ENCODE peak calls at places on chromosome 12, in nine cellular contexts. U is Calu3; I is smooth muscle cell of the brain vasculature; Q is left ventricle myocardium inferior; G is caudate nucleus; M is germinal center; A is stimulated activated CD4-positive, alpha-beta T cell treated with anti-CD3 and anti-CD28 coated beads, Interleukin-15, amount 100 ng/mL, for 1 hour; Z is stimulated activated CD8-positive, alpha-beta memory T cell treated with anti-CD3 and anti-CD28 coated beads, Interleukin-2, amount 100 ng/mL, for 1 hour; R is AG04450. K is an unnamed sample.
A peak's percentile ranks its signal among the peaks of the same experiment; 100 is the strongest.

GRCh38 chr12:108839011-108839889 is 18.1 kb downstream of the SSH1 start:
- DNase-seq in U (no peak), I (no peak), Q (peak; percentile 51), G (no peak), M (no peak), A (no peak), Z (no peak), R (no peak), K (no peak)

GRCh38 chr12:94284046-94284445 is 135.7 kb downstream of the PLXNC1 start:
- DNase-seq in U (no peak), I (no peak), Q (no peak), G (no peak), M (no peak), A (no peak), Z (no peak), R (no peak), K (no peak)

GRCh38 chr12:113880993-113881392 is 85.1 kb downstream of the RBM19 start:
- DNase-seq in U (no peak), I (no peak), Q (no peak), G (no peak), M (no peak), A (no peak), Z (no peak), R (no peak), K (no peak)

GRCh38 chr12:12267801-12268200 is 957 bp upstream of the LRP6 start:
- DNase-seq in U (no peak), I (no peak), Q (no peak), G (no peak), M (peak; percentile 6), A (no peak), Z (no peak), R (no peak), K (peak; percentile 82)

GRCh38 chr12:2334291-2335088 is 281.7 kb downstream of the CACNA1C start:
- DNase-seq in U (no peak), I (no peak), Q (no peak), G (no peak), M (no peak), A (no peak), Z (no peak), R (no peak), K (no peak)

GRCh38 chr12:67382206-67382871 is 113.2 kb downstream of the CAND1 start:
- DNase-seq in U (no peak), I (no peak), Q (no peak), G (no peak), M (no peak), A (no peak), Z (no peak), R (no peak), K (no peak)

GRCh38 chr12:110849748-110850403 is 3.1 kb downstream of the CCDC63 start:
- DNase-seq in U (no peak), I (no peak), Q (no peak), G (no peak), M (no peak), A (no peak), Z (no peak), R (no peak), K (no peak)

GRCh38 chr12:129984097-129984496 is 80.3 kb upstream of the TMEM132D start:
- DNase-seq in U (no peak), I (no peak), Q (no peak), G (no peak), M (no peak), A (no peak), Z (no peak), R (no peak), K (peak; percentile 87)

GRCh38 chr12:113403435-113404415 is at the start of gene SDS:
- DNase-seq in U (peak; percentile 47), I (no peak), Q (peak; percentile 46), G (peak; percentile 21), M (no peak), A (no peak), Z (no peak), R (peak; percentile 16), K (peak; percentile 60)

GRCh38 chr12:66279127-66279712 is 23.1 kb upstream of the HELB start:
- DNase-seq in U (peak; percentile 51), I (peak; percentile 2), Q (no peak), G (no peak), M (no peak), A (no peak), Z (no peak), R (no peak), K (peak; percentile 80)

GRCh38 chr12:112938751-112939150 is 477 bp downstream of the OAS3 start:
- DNase-seq in U (no peak), I (no peak), Q (no peak), G (no peak), M (no peak), A (no peak), Z (no peak), R (no peak), K (no peak)

GRCh38 chr12:49842519-49843352 is at the start of gene BCDIN3D:
- DNase-seq in U (peak; percentile 86), I (peak; percentile 61), Q (peak; percentile 93), G (peak; percentile 91), M (peak; percentile 84), A (peak; percentile 93), Z (peak; percentile 80), R (peak; percentile 65), K (peak; percentile 97)

GRCh38 chr12:51887476-51888315 is at the start of gene ANKRD33:
- DNase-seq in U (peak; percentile 37), I (no peak), Q (no peak), G (no peak), M (no peak), A (no peak), Z (no peak), R (no peak), K (peak; percentile 98)

GRCh38 chr12:53380797-53381738 is 1.1 kb downstream of the SP1 start:
- DNase-seq in U (no peak), I (no peak), Q (no peak), G (no peak), M (no peak), A (no peak), Z (no peak), R (no peak), K (peak; percentile 79)

GRCh38 chr12:22625671-22626251 is 790 bp downstream of the ETNK1 start:
- DNase-seq in U (peak; percentile 43), I (no peak), Q (peak; percentile 14), G (peak; percentile 23), M (peak; percentile 41), A (peak; percentile 3), Z (no peak), R (no peak), K (peak; percentile 87)

GRCh38 chr12:52351196-52352059 is 15.9 kb downstream of the KRT85 start:
- DNase-seq in U (no peak), I (no peak), Q (peak; percentile 50), G (peak; percentile 17), M (no peak), A (no peak), Z (peak; percentile 34), R (no peak), K (peak; percentile 31)

GRCh38 chr12:69067713-69068112 is 134.7 kb upstream of the CPM start:
- DNase-seq in U (no peak), I (no peak), Q (no peak), G (no peak), M (no peak), A (no peak), Z (no peak), R (no peak), K (no peak)

GRCh38 chr12:62802981-62803380 is 132.0 kb downstream of the PPM1H start:
- DNase-seq in U (no peak), I (no peak), Q (no peak), G (no peak), M (no peak), A (no peak), Z (no peak), R (no peak), K (peak; percentile 61)

GRCh38 chr12:27730097-27730588 is 19.5 kb downstream of the MRPS35 start:
- DNase-seq in U (no peak), I (no peak), Q (no peak), G (no peak), M (no peak), A (no peak), Z (no peak), R (no peak), K (no peak)

GRCh38 chr12:109566424-109566823 is 6.9 kb downstream of the MMAB start:
- DNase-seq in U (no peak), I (no peak), Q (no peak), G (no peak), M (no peak), A (no peak), Z (no peak), R (no peak), K (no peak)

GRCh38 chr12:1918875-1919236 is 404 bp upstream of the CACNA2D4 start:
- DNase-seq in U (no peak), I (no peak), Q (no peak), G (no peak), M (peak; percentile 2), A (no peak), Z (no peak), R (no peak), K (no peak)

GRCh38 chr12:52871291-52871961 is 22.6 kb upstream of the KRT78 start:
- DNase-seq in U (peak; percentile 54), I (peak; percentile 39), Q (no peak), G (no peak), M (no peak), A (no peak), Z (no peak), R (no peak), K (no peak)

GRCh38 chr12:119956047-119956446 is 33.0 kb upstream of the BICDL1 start:
- DNase-seq in U (no peak), I (no peak), Q (no peak), G (no peak), M (no peak), A (no peak), Z (no peak), R (no peak), K (no peak)

GRCh38 chr12:45122776-45123380 is 72.0 kb upstream of the DBX2 start:
- DNase-seq in U (peak; percentile 4), I (peak; percentile 9), Q (no peak), G (no peak), M (no peak), A (no peak), Z (no peak), R (no peak), K (peak; percentile 63)

GRCh38 chr12:726281-727140 is 25.9 kb upstream of the WNK1 start:
- DNase-seq in U (no peak), I (no peak), Q (no peak), G (no peak), M (no peak), A (no peak), Z (no peak), R (no peak), K (no peak)

GRCh38 chr12:26246483-26247164 is 51.3 kb downstream of the SSPN start:
- DNase-seq in U (peak; percentile 87), I (no peak), Q (no peak), G (no peak), M (no peak), A (no peak), Z (no peak), R (no peak), K (no peak)

GRCh38 chr12:78697817-78698415 is 166.7 kb upstream of the SYT1 start:
- DNase-seq in U (no peak), I (no peak), Q (no peak), G (no peak), M (no peak), A (no peak), Z (no peak), R (no peak), K (no peak)

GRCh38 chr12:48815281-48816110 is 2.8 kb upstream of the CACNB3 start:
- DNase-seq in U (peak; percentile 65), I (no peak), Q (peak; percentile 77), G (no peak), M (no peak), A (peak; percentile 12), Z (no peak), R (peak; percentile 49), K (peak; percentile 94)

GRCh38 chr12:96986883-96987523 is 79.9 kb downstream of the NEDD1 start:
- DNase-seq in U (peak; percentile 26), I (no peak), Q (no peak), G (no peak), M (peak; percentile 3), A (no peak), Z (no peak), R (no peak), K (peak; percentile 72)

GRCh38 chr12:45615268-45615667 is 114.2 kb upstream of the ARID2 start:
- DNase-seq in U (no peak), I (peak; percentile 80), Q (no peak), G (no peak), M (no peak), A (no peak), Z (no peak), R (peak; percentile 27), K (no peak)

GRCh38 chr12:75784591-75784990 is 247.0 kb downstream of the PHLDA1 start:
- DNase-seq in U (peak; percentile 62), I (no peak), Q (peak; percentile 30), G (no peak), M (no peak), A (no peak), Z (no peak), R (no peak), K (no peak)